ENCODE peak calls at places on chromosome 7, in nine cellular contexts. One of them, this sample, is unnamed.
A peak's percentile ranks its signal among the peaks of the same experiment; 100 is the strongest.

GRCh38 chr7:112238852-112239610 is 32.5 kb downstream of the ZNF277 start:
- DNase-seq in heart left ventricle: no peak
- DNase-seq in GM13976: no peak
- DNase-seq in neural crest cell: no peak
- DNase-seq in progenitor cell of endocrine pancreas: no peak
- DNase-seq in lung: no peak
- DNase-seq in left ventricle myocardium inferior: no peak
- DNase-seq in IMR-90: peak; percentile 41
- DNase-seq in astrocyte of the spinal cord: peak; percentile 52
- DNase-seq in this sample: no peak

GRCh38 chr7:102028206-102028826 is 210.9 kb downstream of the CUX1 start:
- DNase-seq in neural crest cell: no peak
- DNase-seq in lung: no peak
- DNase-seq in left ventricle myocardium inferior: no peak
- DNase-seq in GM13976: no peak
- DNase-seq in astrocyte of the spinal cord: no peak
- DNase-seq in progenitor cell of endocrine pancreas: no peak
- DNase-seq in heart left ventricle: no peak
- DNase-seq in IMR-90: no peak
- DNase-seq in this sample: no peak

GRCh38 chr7:2109936-2110585 is 122.7 kb downstream of the MAD1L1 start:
- DNase-seq in astrocyte of the spinal cord: peak; percentile 93
- DNase-seq in left ventricle myocardium inferior: no peak
- DNase-seq in IMR-90: peak; percentile 96
- DNase-seq in progenitor cell of endocrine pancreas: no peak
- DNase-seq in heart left ventricle: no peak
- DNase-seq in lung: no peak
- DNase-seq in GM13976: peak; percentile 70
- DNase-seq in neural crest cell: no peak
- DNase-seq in this sample: no peak

GRCh38 chr7:147829021-147829420 is 761.5 kb upstream of the C7orf33 start:
- DNase-seq in left ventricle myocardium inferior: no peak
- DNase-seq in heart left ventricle: no peak
- DNase-seq in lung: no peak
- DNase-seq in GM13976: no peak
- DNase-seq in astrocyte of the spinal cord: no peak
- DNase-seq in neural crest cell: no peak
- DNase-seq in progenitor cell of endocrine pancreas: no peak
- DNase-seq in IMR-90: no peak
- DNase-seq in this sample: no peak

GRCh38 chr7:100483728-100484635 is at the start of gene NYAP1:
- DNase-seq in lung: no peak
- DNase-seq in IMR-90: peak; percentile 27
- DNase-seq in astrocyte of the spinal cord: peak; percentile 38
- DNase-seq in progenitor cell of endocrine pancreas: no peak
- DNase-seq in heart left ventricle: peak; percentile 60
- DNase-seq in neural crest cell: no peak
- DNase-seq in left ventricle myocardium inferior: peak; percentile 55
- DNase-seq in GM13976: peak; percentile 68
- DNase-seq in this sample: no peak

GRCh38 chr7:65892832-65893231 is 20.0 kb downstream of the VKORC1L1 start:
- DNase-seq in lung: no peak
- DNase-seq in astrocyte of the spinal cord: no peak
- DNase-seq in IMR-90: peak; percentile 36
- DNase-seq in GM13976: no peak
- DNase-seq in left ventricle myocardium inferior: no peak
- DNase-seq in heart left ventricle: no peak
- DNase-seq in progenitor cell of endocrine pancreas: no peak
- DNase-seq in neural crest cell: no peak
- DNase-seq in this sample: no peak

GRCh38 chr7:143892527-143893300 is 9.3 kb downstream of the TCAF1 start:
- DNase-seq in astrocyte of the spinal cord: peak; percentile 40
- DNase-seq in heart left ventricle: no peak
- DNase-seq in IMR-90: peak; percentile 18
- DNase-seq in neural crest cell: no peak
- DNase-seq in left ventricle myocardium inferior: no peak
- DNase-seq in progenitor cell of endocrine pancreas: no peak
- DNase-seq in GM13976: no peak
- DNase-seq in lung: no peak
- DNase-seq in this sample: no peak

GRCh38 chr7:121041516-121042148 is 53.1 kb downstream of the CPED1 start:
- DNase-seq in astrocyte of the spinal cord: no peak
- DNase-seq in progenitor cell of endocrine pancreas: no peak
- DNase-seq in neural crest cell: no peak
- DNase-seq in lung: no peak
- DNase-seq in GM13976: no peak
- DNase-seq in left ventricle myocardium inferior: no peak
- DNase-seq in heart left ventricle: no peak
- DNase-seq in IMR-90: peak; percentile 43
- DNase-seq in this sample: no peak

GRCh38 chr7:151051108-151051507 is 2.8 kb downstream of the ASIC3 start:
- DNase-seq in heart left ventricle: peak; percentile 69
- DNase-seq in lung: peak; percentile 48
- DNase-seq in left ventricle myocardium inferior: peak; percentile 52
- DNase-seq in GM13976: no peak
- DNase-seq in astrocyte of the spinal cord: peak; percentile 72
- DNase-seq in progenitor cell of endocrine pancreas: peak; percentile 75
- DNase-seq in IMR-90: peak; percentile 77
- DNase-seq in neural crest cell: peak; percentile 55
- DNase-seq in this sample: peak; percentile 32

GRCh38 chr7:13737563-13737962 is 251.9 kb downstream of the ETV1 start:
- DNase-seq in left ventricle myocardium inferior: no peak
- DNase-seq in heart left ventricle: no peak
- DNase-seq in neural crest cell: no peak
- DNase-seq in IMR-90: no peak
- DNase-seq in GM13976: no peak
- DNase-seq in progenitor cell of endocrine pancreas: no peak
- DNase-seq in astrocyte of the spinal cord: no peak
- DNase-seq in lung: no peak
- DNase-seq in this sample: no peak

GRCh38 chr7:31203551-31203950 is 137.0 kb downstream of the NEUROD6 start:
- DNase-seq in progenitor cell of endocrine pancreas: no peak
- DNase-seq in astrocyte of the spinal cord: no peak
- DNase-seq in IMR-90: no peak
- DNase-seq in GM13976: no peak
- DNase-seq in neural crest cell: no peak
- DNase-seq in lung: no peak
- DNase-seq in left ventricle myocardium inferior: no peak
- DNase-seq in heart left ventricle: no peak
- DNase-seq in this sample: no peak

GRCh38 chr7:94375167-94375566 is 19.5 kb upstream of the COL1A2 start:
- DNase-seq in lung: peak; percentile 39
- DNase-seq in heart left ventricle: peak; percentile 70
- DNase-seq in IMR-90: peak; percentile 97
- DNase-seq in neural crest cell: no peak
- DNase-seq in GM13976: no peak
- DNase-seq in left ventricle myocardium inferior: peak; percentile 39
- DNase-seq in astrocyte of the spinal cord: peak; percentile 97
- DNase-seq in progenitor cell of endocrine pancreas: no peak
- DNase-seq in this sample: no peak

GRCh38 chr7:80677629-80678028 is 39.2 kb downstream of the CD36 start:
- DNase-seq in heart left ventricle: no peak
- DNase-seq in progenitor cell of endocrine pancreas: no peak
- DNase-seq in neural crest cell: no peak
- DNase-seq in astrocyte of the spinal cord: no peak
- DNase-seq in IMR-90: peak; percentile 26
- DNase-seq in left ventricle myocardium inferior: no peak
- DNase-seq in lung: no peak
- DNase-seq in GM13976: no peak
- DNase-seq in this sample: no peak

GRCh38 chr7:80680159-80680903 is 41.9 kb downstream of the CD36 start:
- DNase-seq in GM13976: no peak
- DNase-seq in neural crest cell: no peak
- DNase-seq in lung: no peak
- DNase-seq in progenitor cell of endocrine pancreas: no peak
- DNase-seq in IMR-90: no peak
- DNase-seq in left ventricle myocardium inferior: no peak
- DNase-seq in astrocyte of the spinal cord: no peak
- DNase-seq in heart left ventricle: no peak
- DNase-seq in this sample: no peak

GRCh38 chr7:80682744-80683143 is 44.3 kb downstream of the CD36 start:
- DNase-seq in astrocyte of the spinal cord: no peak
- DNase-seq in IMR-90: no peak
- DNase-seq in heart left ventricle: no peak
- DNase-seq in GM13976: no peak
- DNase-seq in neural crest cell: no peak
- DNase-seq in left ventricle myocardium inferior: no peak
- DNase-seq in lung: no peak
- DNase-seq in progenitor cell of endocrine pancreas: no peak
- DNase-seq in this sample: no peak

GRCh38 chr7:80678703-80679102 is 40.3 kb downstream of the CD36 start:
- DNase-seq in neural crest cell: no peak
- DNase-seq in left ventricle myocardium inferior: no peak
- DNase-seq in lung: no peak
- DNase-seq in progenitor cell of endocrine pancreas: no peak
- DNase-seq in astrocyte of the spinal cord: no peak
- DNase-seq in IMR-90: no peak
- DNase-seq in GM13976: no peak
- DNase-seq in heart left ventricle: no peak
- DNase-seq in this sample: no peak

DNA sequence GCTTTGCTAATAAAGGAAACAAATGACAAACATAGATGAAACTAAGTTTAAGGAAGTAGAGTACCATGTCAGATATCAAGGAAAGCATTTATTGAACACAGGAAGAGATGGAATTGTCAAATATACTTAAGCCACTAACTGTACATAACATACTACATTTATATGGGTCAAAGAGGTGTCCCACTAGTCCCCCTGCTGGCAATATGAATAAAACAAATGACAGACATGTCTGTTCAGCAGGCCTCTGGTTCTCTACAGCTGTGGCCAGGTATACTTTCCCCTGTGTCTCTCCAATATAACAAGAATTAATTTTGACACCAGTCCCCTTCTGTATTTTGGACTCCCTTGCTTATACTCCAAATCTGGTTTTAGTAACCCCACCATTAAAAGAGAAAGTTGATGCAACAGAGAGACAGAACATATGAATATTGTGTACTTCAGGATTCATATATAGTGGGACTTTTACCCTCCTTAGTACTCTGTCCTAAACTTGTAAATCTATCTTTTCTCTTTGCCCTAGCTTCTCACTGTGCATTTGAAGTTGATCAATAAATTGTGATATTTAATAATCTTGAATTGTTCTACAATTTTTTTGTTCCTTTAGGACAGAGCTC is 42.9 kb downstream of the CD36 start:
- DNase-seq in astrocyte of the spinal cord: peak; percentile 41
- DNase-seq in GM13976: no peak
- DNase-seq in progenitor cell of endocrine pancreas: no peak
- DNase-seq in left ventricle myocardium inferior: no peak
- DNase-seq in neural crest cell: no peak
- DNase-seq in IMR-90: peak; percentile 35
- DNase-seq in lung: no peak
- DNase-seq in heart left ventricle: no peak
- DNase-seq in this sample: no peak
- TF ChIP-seq CTCF in astrocyte of the spinal cord: peak; percentile 44
- TF ChIP-seq CTCF in GM13976: no peak
- TF ChIP-seq CTCF in progenitor cell of endocrine pancreas: peak; percentile 53
- TF ChIP-seq CTCF in left ventricle myocardium inferior: peak; percentile 63
- TF ChIP-seq CTCF in neural crest cell: peak; percentile 64
- TF ChIP-seq CTCF in IMR-90: peak; percentile 56
- TF ChIP-seq CTCF in lung: peak; percentile 8
- TF ChIP-seq CTCF in heart left ventricle: peak; percentile 41
- TF ChIP-seq CTCF in this sample: no peak

DNA sequence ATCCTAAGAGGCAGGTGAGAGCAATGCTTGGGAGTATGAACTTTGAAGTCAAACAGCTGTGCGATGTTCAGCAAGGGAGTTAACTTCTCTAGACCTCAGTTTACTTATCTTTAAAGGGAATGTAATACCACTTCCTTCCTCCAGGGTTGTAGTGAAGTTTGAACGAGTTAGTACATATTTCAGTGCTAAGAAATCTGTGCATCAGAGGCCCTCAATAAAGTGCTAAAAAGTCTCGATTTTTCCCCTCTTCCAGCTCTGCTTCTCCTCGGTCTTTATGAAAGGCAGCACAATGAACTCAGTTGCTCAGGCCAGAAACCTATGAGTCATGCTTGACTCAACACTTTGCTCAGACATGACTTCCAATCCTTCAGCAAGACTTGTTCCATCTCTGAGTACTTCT is 418.9 kb downstream of the MDFIC start:
- DNase-seq in left ventricle myocardium inferior: no peak
- DNase-seq in astrocyte of the spinal cord: peak; percentile 91
- DNase-seq in neural crest cell: no peak
- DNase-seq in GM13976: no peak
- DNase-seq in IMR-90: peak; percentile 94
- DNase-seq in progenitor cell of endocrine pancreas: no peak
- DNase-seq in lung: no peak
- DNase-seq in heart left ventricle: no peak
- DNase-seq in this sample: no peak
- TF ChIP-seq CTCF in left ventricle myocardium inferior: no peak
- TF ChIP-seq CTCF in astrocyte of the spinal cord: peak; percentile 30
- TF ChIP-seq CTCF in neural crest cell: peak; percentile 44
- TF ChIP-seq CTCF in GM13976: no peak
- TF ChIP-seq CTCF in IMR-90: no peak
- TF ChIP-seq CTCF in progenitor cell of endocrine pancreas: no peak
- TF ChIP-seq CTCF in lung: no peak
- TF ChIP-seq CTCF in heart left ventricle: no peak
- TF ChIP-seq CTCF in this sample: no peak

GRCh38 chr7:136709876-136710275 is 158.6 kb upstream of the CHRM2 start:
- DNase-seq in heart left ventricle: no peak
- DNase-seq in lung: no peak
- DNase-seq in IMR-90: no peak
- DNase-seq in neural crest cell: no peak
- DNase-seq in left ventricle myocardium inferior: no peak
- DNase-seq in progenitor cell of endocrine pancreas: no peak
- DNase-seq in GM13976: no peak
- DNase-seq in astrocyte of the spinal cord: no peak
- DNase-seq in this sample: no peak

GRCh38 chr7:136718191-136718590 is 150.3 kb upstream of the CHRM2 start:
- DNase-seq in heart left ventricle: no peak
- DNase-seq in IMR-90: no peak
- DNase-seq in astrocyte of the spinal cord: no peak
- DNase-seq in lung: no peak
- DNase-seq in left ventricle myocardium inferior: no peak
- DNase-seq in GM13976: no peak
- DNase-seq in progenitor cell of endocrine pancreas: no peak
- DNase-seq in neural crest cell: no peak
- DNase-seq in this sample: no peak

GRCh38 chr7:136710751-136711150 is 157.7 kb upstream of the CHRM2 start:
- DNase-seq in progenitor cell of endocrine pancreas: no peak
- DNase-seq in neural crest cell: no peak
- DNase-seq in lung: no peak
- DNase-seq in GM13976: no peak
- DNase-seq in IMR-90: no peak
- DNase-seq in heart left ventricle: no peak
- DNase-seq in astrocyte of the spinal cord: no peak
- DNase-seq in left ventricle myocardium inferior: no peak
- DNase-seq in this sample: no peak

GRCh38 chr7:136714062-136714461 is 154.4 kb upstream of the CHRM2 start:
- DNase-seq in lung: no peak
- DNase-seq in left ventricle myocardium inferior: no peak
- DNase-seq in astrocyte of the spinal cord: no peak
- DNase-seq in IMR-90: no peak
- DNase-seq in progenitor cell of endocrine pancreas: no peak
- DNase-seq in neural crest cell: no peak
- DNase-seq in heart left ventricle: no peak
- DNase-seq in GM13976: no peak
- DNase-seq in this sample: no peak
- TF ChIP-seq CTCF in lung: no peak
- TF ChIP-seq CTCF in left ventricle myocardium inferior: no peak
- TF ChIP-seq CTCF in astrocyte of the spinal cord: no peak
- TF ChIP-seq CTCF in IMR-90: no peak
- TF ChIP-seq CTCF in progenitor cell of endocrine pancreas: no peak
- TF ChIP-seq CTCF in neural crest cell: no peak
- TF ChIP-seq CTCF in heart left ventricle: no peak
- TF ChIP-seq CTCF in GM13976: no peak
- TF ChIP-seq CTCF in this sample: no peak

GRCh38 chr7:153193144-153193595 is 433.6 kb downstream of the ACTR3B start:
- DNase-seq in progenitor cell of endocrine pancreas: peak; percentile 32
- DNase-seq in lung: peak; percentile 33
- DNase-seq in neural crest cell: peak; percentile 42
- DNase-seq in heart left ventricle: no peak
- DNase-seq in IMR-90: no peak
- DNase-seq in left ventricle myocardium inferior: no peak
- DNase-seq in astrocyte of the spinal cord: no peak
- DNase-seq in GM13976: peak; percentile 54
- DNase-seq in this sample: no peak
- TF ChIP-seq CTCF in progenitor cell of endocrine pancreas: peak; percentile 76
- TF ChIP-seq CTCF in lung: peak; percentile 3
- TF ChIP-seq CTCF in neural crest cell: peak; percentile 67
- TF ChIP-seq CTCF in heart left ventricle: peak; percentile 44
- TF ChIP-seq CTCF in IMR-90: no peak
- TF ChIP-seq CTCF in left ventricle myocardium inferior: peak; percentile 68
- TF ChIP-seq CTCF in astrocyte of the spinal cord: no peak
- TF ChIP-seq CTCF in GM13976: peak; percentile 54
- TF ChIP-seq CTCF in this sample: no peak

This sample was measured in natural killer cell.